ENCODE peak calls at places on chromosomes 16 and 17, in five cellular contexts. One of them, this sample, is unnamed.

GRCh38 chr17:49730078-49730786 is 22.5 kb upstream of the SLC35B1 start:
- DNase-seq in esophagus squamous epithelium: no peak
- DNase-seq in HuH-7.5: no peak
- DNase-seq in Panc1: no peak
- DNase-seq in germinal center: no peak
- DNase-seq in this sample: no peak

GRCh38 chr16:1271380-1271749 is 15.5 kb downstream of the TPSD1 start:
- DNase-seq in esophagus squamous epithelium: no peak
- DNase-seq in HuH-7.5: no peak
- DNase-seq in Panc1: no peak
- DNase-seq in germinal center: no peak
- DNase-seq in this sample: no peak

GRCh38 chr17:17351356-17351891 is 48.3 kb downstream of the NT5M start:
- DNase-seq in esophagus squamous epithelium: no peak
- DNase-seq in HuH-7.5: no peak
- DNase-seq in Panc1: no peak
- DNase-seq in germinal center: no peak
- DNase-seq in this sample: no peak

GRCh38 chr17:17067277-17067676 is 25.0 kb downstream of the MPRIP start:
- DNase-seq in esophagus squamous epithelium: no peak
- DNase-seq in HuH-7.5: no peak
- DNase-seq in Panc1: no peak
- DNase-seq in germinal center: no peak
- DNase-seq in this sample: no peak

GRCh38 chr17:61443475-61443882 is 8.7 kb upstream of the TBX4 start:
- DNase-seq in esophagus squamous epithelium: no peak
- DNase-seq in HuH-7.5: no peak
- DNase-seq in Panc1: no peak
- DNase-seq in germinal center: no peak
- DNase-seq in this sample: no peak

GRCh38 chr16:57419506-57419905 is 14.9 kb downstream of the CCL17 start:
- DNase-seq in esophagus squamous epithelium: no peak
- DNase-seq in HuH-7.5: no peak
- DNase-seq in Panc1: no peak
- DNase-seq in germinal center: no peak
- DNase-seq in this sample: no peak

GRCh38 chr17:35368086-35368824 is 5.2 kb downstream of the SLFN11 start:
- DNase-seq in esophagus squamous epithelium: no peak
- DNase-seq in HuH-7.5: no peak
- DNase-seq in Panc1: no peak
- DNase-seq in germinal center: peak; percentile 86
- DNase-seq in this sample: peak; percentile 64

GRCh38 chr17:45292696-45293412 is 24.0 kb downstream of the MAP3K14 start:
- DNase-seq in esophagus squamous epithelium: no peak
- DNase-seq in HuH-7.5: no peak
- DNase-seq in Panc1: no peak
- DNase-seq in germinal center: no peak
- DNase-seq in this sample: no peak

GRCh38 chr16:50932348-50932916 is 190.5 kb downstream of the CYLD start:
- DNase-seq in esophagus squamous epithelium: no peak
- DNase-seq in HuH-7.5: no peak
- DNase-seq in Panc1: no peak
- DNase-seq in germinal center: no peak
- DNase-seq in this sample: no peak

GRCh38 chr17:15740570-15741120 is 8.6 kb downstream of the TBC1D26 start:
- DNase-seq in esophagus squamous epithelium: no peak
- DNase-seq in HuH-7.5: no peak
- DNase-seq in Panc1: no peak
- DNase-seq in germinal center: no peak
- DNase-seq in this sample: no peak